ENCODE peak calls at places on chromosomes 4 and X, in seven cellular contexts. One of them, this sample, is unnamed.

GRCh38 chrX:134580947-134581346 is 77.3 kb downstream of the PLAC1 start:
- DNase-seq in SK-N-SH: no peak
- DNase-seq in upper lobe of right lung: no peak
- DNase-seq in upper lobe of left lung: no peak
- DNase-seq in HepG2: no peak
- DNase-seq in hepatocyte: no peak
- DNase-seq in neural progenitor cell: no peak
- DNase-seq in this sample: no peak

GRCh38 chr4:168917150-168917779 is 92.8 kb downstream of the CBR4 start:
- DNase-seq in SK-N-SH: peak
- DNase-seq in upper lobe of right lung: no peak
- DNase-seq in upper lobe of left lung: no peak
- DNase-seq in HepG2: peak
- DNase-seq in hepatocyte: peak
- DNase-seq in neural progenitor cell: peak
- DNase-seq in this sample: no peak

GRCh38 chrX:40671126-40671525 is 23.8 kb upstream of the CXorf38 start:
- DNase-seq in SK-N-SH: no peak
- DNase-seq in upper lobe of right lung: no peak
- DNase-seq in upper lobe of left lung: no peak
- DNase-seq in HepG2: no peak
- DNase-seq in hepatocyte: peak
- DNase-seq in neural progenitor cell: no peak
- DNase-seq in this sample: no peak

GRCh38 chrX:48934581-48935331 is 15.9 kb upstream of the PIM2 start:
- DNase-seq in SK-N-SH: no peak
- DNase-seq in upper lobe of right lung: no peak
- DNase-seq in upper lobe of left lung: no peak
- DNase-seq in HepG2: no peak
- DNase-seq in hepatocyte: no peak
- DNase-seq in neural progenitor cell: no peak
- DNase-seq in this sample: no peak

GRCh38 chrX:19064175-19064574 is 58.1 kb downstream of the ADGRG2 start:
- DNase-seq in SK-N-SH: no peak
- DNase-seq in upper lobe of right lung: no peak
- DNase-seq in upper lobe of left lung: no peak
- DNase-seq in HepG2: no peak
- DNase-seq in hepatocyte: no peak
- DNase-seq in neural progenitor cell: no peak
- DNase-seq in this sample: no peak

GRCh38 chrX:97310373-97310772 is 426.7 kb downstream of the RPA4 start:
- DNase-seq in SK-N-SH: no peak
- DNase-seq in upper lobe of right lung: no peak
- DNase-seq in upper lobe of left lung: no peak
- DNase-seq in HepG2: no peak
- DNase-seq in hepatocyte: no peak
- DNase-seq in neural progenitor cell: peak
- DNase-seq in this sample: no peak

GRCh38 chrX:134661295-134661694 is 3.0 kb upstream of the PLAC1 start:
- DNase-seq in SK-N-SH: no peak
- DNase-seq in upper lobe of right lung: no peak
- DNase-seq in upper lobe of left lung: peak
- DNase-seq in HepG2: no peak
- DNase-seq in hepatocyte: no peak
- DNase-seq in neural progenitor cell: no peak
- DNase-seq in this sample: no peak

GRCh38 chr4:172096771-172097170 is 283.6 kb downstream of the GALNTL6 start:
- DNase-seq in SK-N-SH: no peak
- DNase-seq in upper lobe of right lung: no peak
- DNase-seq in upper lobe of left lung: no peak
- DNase-seq in HepG2: no peak
- DNase-seq in hepatocyte: no peak
- DNase-seq in neural progenitor cell: no peak
- DNase-seq in this sample: no peak

GRCh38 chrX:69466546-69466945 is 37.6 kb upstream of the NALF2 start:
- DNase-seq in SK-N-SH: no peak
- DNase-seq in upper lobe of right lung: no peak
- DNase-seq in upper lobe of left lung: no peak
- DNase-seq in HepG2: no peak
- DNase-seq in hepatocyte: no peak
- DNase-seq in neural progenitor cell: no peak
- DNase-seq in this sample: no peak

GRCh38 chr4:181966084-181966483 is 277.1 kb upstream of the TENM3 start:
- DNase-seq in SK-N-SH: peak
- DNase-seq in upper lobe of right lung: no peak
- DNase-seq in upper lobe of left lung: no peak
- DNase-seq in HepG2: no peak
- DNase-seq in hepatocyte: no peak
- DNase-seq in neural progenitor cell: no peak
- DNase-seq in this sample: no peak

GRCh38 chr4:637536-637935 is 12.2 kb downstream of the PDE6B start:
- DNase-seq in SK-N-SH: no peak
- DNase-seq in upper lobe of right lung: no peak
- DNase-seq in upper lobe of left lung: no peak
- DNase-seq in HepG2: no peak
- DNase-seq in hepatocyte: no peak
- DNase-seq in neural progenitor cell: no peak
- DNase-seq in this sample: peak

GRCh38 chrX:16653424-16653823 is 3.5 kb downstream of the S100G start:
- DNase-seq in SK-N-SH: no peak
- DNase-seq in upper lobe of right lung: no peak
- DNase-seq in upper lobe of left lung: no peak
- DNase-seq in HepG2: no peak
- DNase-seq in hepatocyte: peak
- DNase-seq in neural progenitor cell: no peak
- DNase-seq in this sample: no peak

GRCh38 chrX:7334253-7334935 is 186.4 kb upstream of the PUDP start:
- DNase-seq in SK-N-SH: no peak
- DNase-seq in upper lobe of right lung: no peak
- DNase-seq in upper lobe of left lung: no peak
- DNase-seq in HepG2: no peak
- DNase-seq in hepatocyte: no peak
- DNase-seq in neural progenitor cell: no peak
- DNase-seq in this sample: no peak

GRCh38 chrX:16392597-16392996 is 225.3 kb downstream of the MAGEB17 start:
- DNase-seq in SK-N-SH: no peak
- DNase-seq in upper lobe of right lung: no peak
- DNase-seq in upper lobe of left lung: no peak
- DNase-seq in HepG2: no peak
- DNase-seq in hepatocyte: no peak
- DNase-seq in neural progenitor cell: no peak
- DNase-seq in this sample: no peak

GRCh38 chr4:140661550-140661949 is 92.8 kb upstream of the UCP1 start:
- DNase-seq in SK-N-SH: no peak
- DNase-seq in upper lobe of right lung: no peak
- DNase-seq in upper lobe of left lung: no peak
- DNase-seq in HepG2: peak
- DNase-seq in hepatocyte: no peak
- DNase-seq in neural progenitor cell: no peak
- DNase-seq in this sample: no peak

GRCh38 chr4:176545886-176546285 is 226.1 kb downstream of the SPCS3 start:
- DNase-seq in SK-N-SH: no peak
- DNase-seq in upper lobe of right lung: no peak
- DNase-seq in upper lobe of left lung: no peak
- DNase-seq in HepG2: no peak
- DNase-seq in hepatocyte: no peak
- DNase-seq in neural progenitor cell: no peak
- DNase-seq in this sample: no peak

GRCh38 chr4:186904104-186904503 is 180.4 kb upstream of the FAT1 start:
- DNase-seq in SK-N-SH: no peak
- DNase-seq in upper lobe of right lung: no peak
- DNase-seq in upper lobe of left lung: no peak
- DNase-seq in HepG2: peak
- DNase-seq in hepatocyte: peak
- DNase-seq in neural progenitor cell: no peak
- DNase-seq in this sample: no peak

GRCh38 chr4:2350982-2351381 is 67.5 kb downstream of the ZFYVE28 start:
- DNase-seq in SK-N-SH: no peak
- DNase-seq in upper lobe of right lung: peak
- DNase-seq in upper lobe of left lung: peak
- DNase-seq in HepG2: no peak
- DNase-seq in hepatocyte: no peak
- DNase-seq in neural progenitor cell: no peak
- DNase-seq in this sample: no peak

GRCh38 chrX:106933538-106933961 is 13.3 kb downstream of the CLDN2 start:
- DNase-seq in SK-N-SH: peak
- DNase-seq in upper lobe of right lung: peak
- DNase-seq in upper lobe of left lung: no peak
- DNase-seq in HepG2: peak
- DNase-seq in hepatocyte: peak
- DNase-seq in neural progenitor cell: no peak
- DNase-seq in this sample: no peak

GRCh38 chrX:118392726-118393125 is 46.8 kb downstream of the WDR44 start:
- DNase-seq in SK-N-SH: no peak
- DNase-seq in upper lobe of right lung: no peak
- DNase-seq in upper lobe of left lung: no peak
- DNase-seq in HepG2: no peak
- DNase-seq in hepatocyte: no peak
- DNase-seq in neural progenitor cell: no peak
- DNase-seq in this sample: no peak

GRCh38 chr4:182829196-182829595 is 88.0 kb downstream of the DCTD start:
- DNase-seq in SK-N-SH: no peak
- DNase-seq in upper lobe of right lung: no peak
- DNase-seq in upper lobe of left lung: no peak
- DNase-seq in HepG2: no peak
- DNase-seq in hepatocyte: no peak
- DNase-seq in neural progenitor cell: no peak
- DNase-seq in this sample: no peak

GRCh38 chrX:21940356-21940829 is at the start of gene SMS:
- DNase-seq in SK-N-SH: peak
- DNase-seq in upper lobe of right lung: peak
- DNase-seq in upper lobe of left lung: peak
- DNase-seq in HepG2: peak
- DNase-seq in hepatocyte: peak
- DNase-seq in neural progenitor cell: peak
- DNase-seq in this sample: peak

GRCh38 chr4:152118108-152118507 is 357.3 kb upstream of the GATB start:
- DNase-seq in SK-N-SH: no peak
- DNase-seq in upper lobe of right lung: no peak
- DNase-seq in upper lobe of left lung: no peak
- DNase-seq in HepG2: no peak
- DNase-seq in hepatocyte: no peak
- DNase-seq in neural progenitor cell: no peak
- DNase-seq in this sample: no peak

DNA sequence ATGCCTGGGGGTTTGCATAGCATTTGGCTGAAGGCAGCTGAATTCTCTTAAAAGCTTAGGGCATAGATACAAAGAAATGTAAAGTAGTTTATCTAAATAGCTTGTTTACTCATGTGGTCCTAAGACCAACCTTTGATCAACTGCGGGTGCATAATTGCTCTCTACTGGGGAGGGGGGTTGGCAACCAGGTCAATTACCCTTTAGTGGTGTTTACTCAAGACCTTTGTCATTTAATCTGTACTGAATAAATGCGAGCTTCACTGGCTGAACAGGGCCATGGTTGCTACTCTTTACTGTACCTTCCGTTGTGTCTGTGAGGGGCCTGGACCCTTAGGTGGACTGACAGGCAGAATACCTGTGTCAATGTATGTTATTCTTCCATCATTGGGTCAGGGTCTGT is 102.7 kb upstream of the FAM9C start:
- DNase-seq in SK-N-SH: no peak
- DNase-seq in upper lobe of right lung: no peak
- DNase-seq in upper lobe of left lung: no peak
- DNase-seq in HepG2: no peak
- DNase-seq in hepatocyte: no peak
- DNase-seq in neural progenitor cell: no peak
- DNase-seq in this sample: no peak
- H3K27ac ChIP-seq in SK-N-SH: no peak
- H3K27ac ChIP-seq in upper lobe of right lung: no peak
- H3K27ac ChIP-seq in upper lobe of left lung: no peak
- H3K27ac ChIP-seq in HepG2: no peak
- H3K27ac ChIP-seq in hepatocyte: no peak
- H3K27ac ChIP-seq in neural progenitor cell: no peak
- H3K27ac ChIP-seq in this sample: no peak

GRCh38 chr4:126915999-126916625 is 716.6 kb upstream of the INTU start:
- DNase-seq in SK-N-SH: no peak
- DNase-seq in upper lobe of right lung: no peak
- DNase-seq in upper lobe of left lung: no peak
- DNase-seq in HepG2: no peak
- DNase-seq in hepatocyte: no peak
- DNase-seq in neural progenitor cell: no peak
- DNase-seq in this sample: no peak
- TF ChIP-seq CTCF in SK-N-SH: no peak
- TF ChIP-seq CTCF in upper lobe of right lung: no peak
- TF ChIP-seq CTCF in upper lobe of left lung: no peak
- TF ChIP-seq CTCF in HepG2: no peak
- TF ChIP-seq CTCF in hepatocyte: no peak
- TF ChIP-seq CTCF in neural progenitor cell: no peak
- TF ChIP-seq CTCF in this sample: no peak

GRCh38 chr4:173746424-173746823 is 216.4 kb upstream of the HAND2 start:
- DNase-seq in SK-N-SH: no peak
- DNase-seq in upper lobe of right lung: no peak
- DNase-seq in upper lobe of left lung: no peak
- DNase-seq in HepG2: no peak
- DNase-seq in hepatocyte: no peak
- DNase-seq in neural progenitor cell: no peak
- DNase-seq in this sample: no peak

GRCh38 chr4:173747537-173748257 is 217.7 kb upstream of the HAND2 start:
- DNase-seq in SK-N-SH: no peak
- DNase-seq in upper lobe of right lung: no peak
- DNase-seq in upper lobe of left lung: no peak
- DNase-seq in HepG2: no peak
- DNase-seq in hepatocyte: no peak
- DNase-seq in neural progenitor cell: no peak
- DNase-seq in this sample: no peak

GRCh38 chr4:173748353-173748752 is 218.3 kb upstream of the HAND2 start:
- DNase-seq in SK-N-SH: no peak
- DNase-seq in upper lobe of right lung: no peak
- DNase-seq in upper lobe of left lung: no peak
- DNase-seq in HepG2: no peak
- DNase-seq in hepatocyte: peak
- DNase-seq in neural progenitor cell: no peak
- DNase-seq in this sample: no peak

GRCh38 chr4:173745765-173746164 is 215.7 kb upstream of the HAND2 start:
- DNase-seq in SK-N-SH: no peak
- DNase-seq in upper lobe of right lung: no peak
- DNase-seq in upper lobe of left lung: no peak
- DNase-seq in HepG2: no peak
- DNase-seq in hepatocyte: no peak
- DNase-seq in neural progenitor cell: no peak
- DNase-seq in this sample: no peak
- H3K27ac ChIP-seq in SK-N-SH: peak
- H3K27ac ChIP-seq in upper lobe of right lung: no peak
- H3K27ac ChIP-seq in upper lobe of left lung: no peak
- H3K27ac ChIP-seq in HepG2: no peak
- H3K27ac ChIP-seq in hepatocyte: no peak
- H3K27ac ChIP-seq in neural progenitor cell: no peak
- H3K27ac ChIP-seq in this sample: no peak

GRCh38 chr4:8428288-8429097 is 12.0 kb downstream of the ACOX3 start:
- DNase-seq in SK-N-SH: peak
- DNase-seq in upper lobe of right lung: peak
- DNase-seq in upper lobe of left lung: peak
- DNase-seq in HepG2: peak
- DNase-seq in hepatocyte: peak
- DNase-seq in neural progenitor cell: peak
- DNase-seq in this sample: peak
- TF ChIP-seq CTCF in SK-N-SH: peak
- TF ChIP-seq CTCF in upper lobe of right lung: peak
- TF ChIP-seq CTCF in upper lobe of left lung: no peak
- TF ChIP-seq CTCF in HepG2: no peak
- TF ChIP-seq CTCF in hepatocyte: peak
- TF ChIP-seq CTCF in neural progenitor cell: peak
- TF ChIP-seq CTCF in this sample: no peak